ENCODE peak calls at places on chromosome 12, in eight cellular contexts. L is amniotic stem cell; M is mucosa of gallbladder; G is HS-5; P is stimulated activated CD4-positive, alpha-beta T cell treated with anti-CD3 and anti-CD28 coated beads, Interleukin-4, amount 100 ng/mL, for 1 hour; T is NCI-H345; V is osteocyte; W is activated effector memory CD4-positive, alpha-beta T cell treated with Interleukin-2 at 50 U/mL for 16 hours. Q is an unnamed sample.
A peak's percentile ranks its signal among the peaks of the same experiment; 100 is the strongest.

GRCh38 chr12:98355322-98355721 is 160.1 kb upstream of the TMPO start:
- DNase-seq in M (no peak), L (no peak), V (no peak), P (no peak), G (peak; percentile 57), W (no peak), T (no peak), Q (no peak)

GRCh38 chr12:17352164-17352563 is 737.8 kb downstream of the RERGL start:
- DNase-seq in L (no peak), M (no peak), W (no peak), V (no peak), P (no peak), G (no peak), T (no peak), Q (no peak)

GRCh38 chr12:49824886-49825285 is 3.3 kb downstream of the NCKAP5L start:
- DNase-seq in W (no peak), M (no peak), L (no peak), G (no peak), T (no peak), V (no peak), P (no peak), Q (no peak)

GRCh38 chr12:121719926-121720414 is 7.4 kb downstream of the TMEM120B start:
- DNase-seq in T (no peak), G (peak; percentile 82), V (no peak), M (no peak), W (no peak), L (peak; percentile 70), P (no peak), Q (no peak)

GRCh38 chr12:47921907-47922306 is 17.1 kb upstream of the VDR start:
- DNase-seq in V (peak; percentile 7), M (no peak), L (no peak), T (no peak), P (no peak), W (no peak), G (no peak), Q (no peak)

GRCh38 chr12:2613674-2614073 is 181.1 kb upstream of the FKBP4 start:
- DNase-seq in T (no peak), M (no peak), L (peak; percentile 98), P (peak; percentile 8), W (no peak), G (peak; percentile 97), V (peak; percentile 88), Q (no peak)

GRCh38 chr12:18414671-18415070 is 153.4 kb downstream of the PIK3C2G start:
- DNase-seq in L (no peak), W (no peak), M (no peak), T (no peak), P (no peak), G (no peak), V (no peak), Q (no peak)

GRCh38 chr12:88113871-88114270 is 28.0 kb downstream of the CEP290 start:
- DNase-seq in T (no peak), P (no peak), W (no peak), L (peak; percentile 50), G (peak; percentile 5), V (no peak), M (no peak), Q (no peak)

GRCh38 chr12:42145197-42145549 is 499 bp upstream of the GXYLT1 start:
- DNase-seq in W (no peak), G (no peak), P (no peak), T (no peak), M (no peak), L (no peak), V (no peak), Q (peak; percentile 37)

GRCh38 chr12:14961466-14962155 is at the start of gene ARHGDIB:
- DNase-seq in L (no peak), G (no peak), W (peak; percentile 63), M (peak; percentile 47), V (no peak), P (peak; percentile 56), T (no peak), Q (no peak)

GRCh38 chr12:38711055-38711454 is 194.3 kb downstream of the CPNE8 start:
- DNase-seq in G (no peak), M (no peak), P (no peak), V (no peak), T (no peak), W (no peak), L (no peak), Q (no peak)

GRCh38 chr12:6335451-6336078 is 6.3 kb downstream of the TNFRSF1A start:
- DNase-seq in V (no peak), G (no peak), L (peak; percentile 64), T (no peak), W (peak; percentile 79), P (peak; percentile 83), M (peak; percentile 79), Q (no peak)

GRCh38 chr12:106090586-106091411 is 48.0 kb downstream of the NUAK1 start:
- DNase-seq in V (peak; percentile 86), M (no peak), G (no peak), L (peak; percentile 57), T (no peak), W (no peak), P (no peak), Q (no peak)

GRCh38 chr12:116087399-116087798 is 190.1 kb downstream of the MED13L start:
- DNase-seq in G (no peak), M (no peak), W (no peak), V (no peak), L (no peak), T (no peak), P (no peak), Q (no peak)

GRCh38 chr12:116999066-116999465 is 88.3 kb downstream of the FBXW8 start:
- DNase-seq in V (no peak), G (no peak), P (no peak), W (no peak), M (no peak), L (no peak), T (no peak), Q (no peak)

GRCh38 chr12:124518051-124518932 is 49.1 kb downstream of the NCOR2 start:
- DNase-seq in T (peak; percentile 98), M (peak; percentile 99), P (no peak), G (peak; percentile 95), W (no peak), V (peak; percentile 98), L (peak; percentile 91), Q (peak; percentile 75)

GRCh38 chr12:19482551-19483109 is 43.3 kb downstream of the AEBP2 start:
- DNase-seq in P (peak; percentile 39), M (peak; percentile 15), T (no peak), G (no peak), W (peak; percentile 28), V (no peak), L (no peak), Q (no peak)

GRCh38 chr12:48924617-48925217 is 575 bp downstream of the FKBP11 start:
- DNase-seq in V (no peak), T (no peak), P (peak; percentile 78), L (no peak), G (no peak), W (peak; percentile 70), M (no peak), Q (no peak)

GRCh38 chr12:94571556-94571955 is 78.8 kb downstream of the TMCC3 start:
- DNase-seq in L (no peak), P (no peak), V (no peak), T (no peak), M (peak; percentile 83), G (peak; percentile 15), W (no peak), Q (no peak)

GRCh38 chr12:39448038-39448437 is 5.1 kb upstream of the KIF21A start:
- DNase-seq in W (no peak), L (no peak), M (no peak), V (no peak), G (no peak), P (no peak), T (no peak), Q (no peak)

GRCh38 chr12:69343885-69344612 is 4.1 kb upstream of the LYZ start:
- DNase-seq in P (no peak), W (no peak), G (no peak), L (no peak), M (no peak), V (no peak), T (no peak), Q (no peak)

GRCh38 chr12:55929306-55929791 is 1.6 kb upstream of the DGKA start:
- DNase-seq in T (no peak), P (peak; percentile 81), W (peak; percentile 90), G (no peak), M (peak; percentile 28), V (no peak), L (no peak), Q (no peak)

GRCh38 chr12:8697120-8697475 is 693 bp upstream of the RIMKLB start:
- DNase-seq in G (peak; percentile 8), T (peak; percentile 48), M (no peak), W (no peak), L (no peak), V (no peak), P (no peak), Q (no peak)

GRCh38 chr12:47249082-47249481 is 169.3 kb upstream of the AMIGO2 start:
- DNase-seq in W (no peak), G (no peak), T (no peak), L (no peak), M (no peak), P (no peak), V (no peak), Q (no peak)

GRCh38 chr12:68178184-68178583 is 18.6 kb upstream of the IFNG start:
- DNase-seq in W (no peak), M (no peak), T (no peak), G (no peak), P (no peak), V (no peak), L (no peak), Q (no peak)

GRCh38 chr12:110563702-110564470 is 19.2 kb downstream of the PPTC7 start:
- DNase-seq in T (no peak), V (no peak), L (no peak), P (no peak), W (no peak), M (no peak), G (no peak), Q (no peak)

GRCh38 chr12:105729931-105730330 is 399.4 kb downstream of the C12orf75 start:
- DNase-seq in G (no peak), L (no peak), M (no peak), W (no peak), T (no peak), V (no peak), P (no peak), Q (no peak)

GRCh38 chr12:52797529-52797894 is 1.6 kb upstream of the KRT3 start:
- DNase-seq in L (no peak), P (no peak), W (no peak), V (no peak), T (no peak), M (no peak), G (no peak), Q (no peak)

GRCh38 chr12:100248886-100249285 is 18.0 kb downstream of the DEPDC4 start:
- DNase-seq in L (no peak), T (no peak), W (no peak), M (no peak), G (no peak), P (no peak), V (no peak), Q (no peak)

GRCh38 chr12:104673294-104674062 is 216.7 kb downstream of the CHST11 start:
- DNase-seq in T (no peak), P (no peak), G (no peak), L (no peak), M (no peak), W (no peak), V (no peak), Q (no peak)

GRCh38 chr12:122128481-122128880 is 45.5 kb downstream of the IL31 start:
- DNase-seq in W (no peak), P (no peak), L (no peak), M (no peak), T (no peak), V (no peak), G (no peak), Q (no peak)

GRCh38 chr12:109760031-109760929 is 46.7 kb downstream of the FAM222A start:
- DNase-seq in G (no peak), L (no peak), P (no peak), W (no peak), M (no peak), T (peak; percentile 22), V (no peak), Q (no peak)

GRCh38 chr12:2337031-2338010 is 284.5 kb downstream of the CACNA1C start:
- DNase-seq in M (no peak), V (no peak), P (no peak), L (no peak), W (no peak), G (no peak), T (no peak), Q (no peak)

GRCh38 chr12:80192087-80192486 is 92.8 kb downstream of the OTOGL start:
- DNase-seq in L (no peak), T (no peak), P (no peak), M (no peak), W (no peak), V (no peak), G (no peak), Q (no peak)